ENCODE peak calls at places on chromosomes 2 and 18, in five cellular contexts. One of them, this sample, is unnamed.

GRCh38 chr18:74450626-74451025 is 6.5 kb downstream of the DIPK1C start:
- DNase-seq in GM12892: no peak
- DNase-seq in HCT116: no peak
- DNase-seq in SK-N-MC: no peak
- DNase-seq in GM12878: no peak
- DNase-seq in this sample: no peak

GRCh38 chr2:183134016-183134415 is 9.8 kb downstream of the NUP35 start:
- DNase-seq in GM12892: no peak
- DNase-seq in HCT116: no peak
- DNase-seq in SK-N-MC: no peak
- DNase-seq in GM12878: no peak
- DNase-seq in this sample: no peak

GRCh38 chr2:118291481-118291880 is 203.2 kb downstream of the INSIG2 start:
- DNase-seq in GM12892: no peak
- DNase-seq in HCT116: no peak
- DNase-seq in SK-N-MC: no peak
- DNase-seq in GM12878: no peak
- DNase-seq in this sample: no peak

GRCh38 chr2:105886029-105886454 is 141.3 kb downstream of the NCK2 start:
- DNase-seq in GM12892: no peak
- DNase-seq in HCT116: no peak
- DNase-seq in SK-N-MC: no peak
- DNase-seq in GM12878: no peak
- DNase-seq in this sample: no peak

GRCh38 chr18:58766164-58766563 is 94.9 kb downstream of the MALT1 start:
- DNase-seq in GM12892: no peak
- DNase-seq in HCT116: no peak
- DNase-seq in SK-N-MC: no peak
- DNase-seq in GM12878: no peak
- DNase-seq in this sample: no peak

GRCh38 chr2:21642647-21643046 is 518.9 kb downstream of the TDRD15 start:
- DNase-seq in GM12892: no peak
- DNase-seq in HCT116: no peak
- DNase-seq in SK-N-MC: no peak
- DNase-seq in GM12878: no peak
- DNase-seq in this sample: no peak

GRCh38 chr2:11155326-11156059 is at the start of gene SLC66A3:
- DNase-seq in GM12892: peak
- DNase-seq in HCT116: peak
- DNase-seq in SK-N-MC: no peak
- DNase-seq in GM12878: no peak
- DNase-seq in this sample: peak

GRCh38 chr2:164868563-164869419 is 27.2 kb upstream of the COBLL1 start:
- DNase-seq in GM12892: no peak
- DNase-seq in HCT116: no peak
- DNase-seq in SK-N-MC: no peak
- DNase-seq in GM12878: no peak
- DNase-seq in this sample: no peak

GRCh38 chr2:23569761-23570383 is 184.9 kb downstream of the KLHL29 start:
- DNase-seq in GM12892: no peak
- DNase-seq in HCT116: no peak
- DNase-seq in SK-N-MC: no peak
- DNase-seq in GM12878: no peak
- DNase-seq in this sample: no peak

GRCh38 chr18:69958422-69958821 is 10.7 kb upstream of the CD226 start:
- DNase-seq in GM12892: no peak
- DNase-seq in HCT116: no peak
- DNase-seq in SK-N-MC: no peak
- DNase-seq in GM12878: no peak
- DNase-seq in this sample: no peak

GRCh38 chr2:191230174-191230573 is 15.0 kb upstream of the MYO1B start:
- DNase-seq in GM12892: no peak
- DNase-seq in HCT116: no peak
- DNase-seq in SK-N-MC: no peak
- DNase-seq in GM12878: no peak
- DNase-seq in this sample: no peak

GRCh38 chr18:39667905-39668304 is 2102.3 kb upstream of the CELF4 start:
- DNase-seq in GM12892: no peak
- DNase-seq in HCT116: no peak
- DNase-seq in SK-N-MC: no peak
- DNase-seq in GM12878: no peak
- DNase-seq in this sample: no peak

GRCh38 chr18:74299746-74300145 is 8.0 kb upstream of the CYB5A start:
- DNase-seq in GM12892: no peak
- DNase-seq in HCT116: no peak
- DNase-seq in SK-N-MC: no peak
- DNase-seq in GM12878: no peak
- DNase-seq in this sample: no peak

GRCh38 chr2:203959265-203960034 is 22.9 kb downstream of the ICOS start:
- DNase-seq in GM12892: no peak
- DNase-seq in HCT116: no peak
- DNase-seq in SK-N-MC: no peak
- DNase-seq in GM12878: no peak
- DNase-seq in this sample: no peak
- TF ChIP-seq POLR2AphosphoS5 in GM12892: no peak
- TF ChIP-seq POLR2AphosphoS5 in HCT116: no peak
- TF ChIP-seq POLR2AphosphoS5 in SK-N-MC: no peak
- TF ChIP-seq POLR2AphosphoS5 in GM12878: no peak
- TF ChIP-seq POLR2AphosphoS5 in this sample: no peak

GRCh38 chr18:45166341-45167108 is 448.8 kb upstream of the SLC14A2 start:
- DNase-seq in GM12892: no peak
- DNase-seq in HCT116: no peak
- DNase-seq in SK-N-MC: no peak
- DNase-seq in GM12878: no peak
- DNase-seq in this sample: no peak
- TF ChIP-seq POLR2AphosphoS5 in GM12892: no peak
- TF ChIP-seq POLR2AphosphoS5 in HCT116: no peak
- TF ChIP-seq POLR2AphosphoS5 in SK-N-MC: no peak
- TF ChIP-seq POLR2AphosphoS5 in GM12878: no peak
- TF ChIP-seq POLR2AphosphoS5 in this sample: no peak

DNA sequence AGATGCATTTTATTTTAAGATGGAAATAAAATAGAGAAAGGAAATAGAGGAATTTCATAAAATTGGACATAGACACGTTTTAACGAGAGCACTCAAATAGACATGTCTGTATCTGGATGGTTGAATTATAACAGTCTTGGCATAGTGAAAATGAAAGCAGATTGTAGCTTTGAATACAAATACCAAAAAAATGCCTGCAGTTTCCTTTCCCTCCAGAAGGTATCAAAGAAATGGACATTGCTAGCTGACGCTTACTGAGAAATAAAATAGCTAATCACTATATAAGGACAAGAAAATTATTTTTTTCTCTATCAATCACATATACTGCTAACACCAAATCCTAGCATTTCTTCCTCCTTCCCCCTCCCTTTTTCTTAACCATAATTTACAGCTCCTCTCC is 11.4 kb upstream of the MAPRE2 start:
- DNase-seq in GM12892: no peak
- DNase-seq in HCT116: no peak
- DNase-seq in SK-N-MC: no peak
- DNase-seq in GM12878: no peak
- DNase-seq in this sample: no peak
- TF ChIP-seq POLR2AphosphoS5 in GM12892: no peak
- TF ChIP-seq POLR2AphosphoS5 in HCT116: no peak
- TF ChIP-seq POLR2AphosphoS5 in SK-N-MC: no peak
- TF ChIP-seq POLR2AphosphoS5 in GM12878: no peak
- TF ChIP-seq POLR2AphosphoS5 in this sample: no peak

GRCh38 chr2:37638973-37639372 is 32.5 kb downstream of the CDC42EP3 start:
- DNase-seq in GM12892: no peak
- DNase-seq in HCT116: no peak
- DNase-seq in SK-N-MC: no peak
- DNase-seq in GM12878: no peak
- DNase-seq in this sample: no peak

GRCh38 chr2:37641582-37642111 is 29.8 kb downstream of the CDC42EP3 start:
- DNase-seq in GM12892: no peak
- DNase-seq in HCT116: no peak
- DNase-seq in SK-N-MC: no peak
- DNase-seq in GM12878: no peak
- DNase-seq in this sample: no peak

GRCh38 chr2:37637122-37637875 is 34.1 kb downstream of the CDC42EP3 start:
- DNase-seq in GM12892: no peak
- DNase-seq in HCT116: no peak
- DNase-seq in SK-N-MC: no peak
- DNase-seq in GM12878: no peak
- DNase-seq in this sample: peak

GRCh38 chr2:37637985-37638384 is 33.5 kb downstream of the CDC42EP3 start:
- DNase-seq in GM12892: no peak
- DNase-seq in HCT116: no peak
- DNase-seq in SK-N-MC: no peak
- DNase-seq in GM12878: no peak
- DNase-seq in this sample: no peak

DNA sequence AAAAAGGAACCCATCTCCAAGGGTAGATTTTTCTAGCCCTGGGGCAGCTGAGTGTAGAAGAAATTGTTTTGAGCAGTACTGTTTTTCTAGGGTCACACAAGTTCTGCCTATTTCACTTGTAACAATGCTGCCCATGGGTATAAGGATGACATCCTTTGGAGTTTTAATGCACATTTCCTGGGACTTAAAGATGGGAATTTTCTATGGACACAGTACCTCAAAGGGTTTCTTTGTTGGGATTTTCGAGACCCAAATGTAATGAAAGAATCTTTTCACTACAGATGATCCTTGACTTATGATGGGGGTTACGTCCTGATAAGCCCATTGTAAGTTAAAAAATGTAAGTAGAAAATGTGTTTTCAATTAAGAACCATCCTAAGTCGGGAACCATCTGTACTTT is 31.8 kb downstream of the CDC42EP3 start:
- DNase-seq in GM12892: no peak
- DNase-seq in HCT116: no peak
- DNase-seq in SK-N-MC: no peak
- DNase-seq in GM12878: no peak
- DNase-seq in this sample: no peak
- TF ChIP-seq POLR2AphosphoS5 in GM12892: no peak
- TF ChIP-seq POLR2AphosphoS5 in HCT116: no peak
- TF ChIP-seq POLR2AphosphoS5 in SK-N-MC: no peak
- TF ChIP-seq POLR2AphosphoS5 in GM12878: no peak
- TF ChIP-seq POLR2AphosphoS5 in this sample: no peak

GRCh38 chr2:223083402-223084070 is 31.5 kb downstream of the KCNE4 start:
- DNase-seq in GM12892: no peak
- DNase-seq in HCT116: no peak
- DNase-seq in SK-N-MC: no peak
- DNase-seq in GM12878: no peak
- DNase-seq in this sample: no peak

GRCh38 chr2:223087466-223087865 is 35.5 kb downstream of the KCNE4 start:
- DNase-seq in GM12892: no peak
- DNase-seq in HCT116: no peak
- DNase-seq in SK-N-MC: no peak
- DNase-seq in GM12878: no peak
- DNase-seq in this sample: no peak

GRCh38 chr2:223084873-223085272 is 32.9 kb downstream of the KCNE4 start:
- DNase-seq in GM12892: no peak
- DNase-seq in HCT116: no peak
- DNase-seq in SK-N-MC: no peak
- DNase-seq in GM12878: no peak
- DNase-seq in this sample: no peak

GRCh38 chr2:223088866-223089265 is 36.9 kb downstream of the KCNE4 start:
- DNase-seq in GM12892: no peak
- DNase-seq in HCT116: no peak
- DNase-seq in SK-N-MC: no peak
- DNase-seq in GM12878: no peak
- DNase-seq in this sample: no peak

GRCh38 chr2:223086360-223086981 is 34.5 kb downstream of the KCNE4 start:
- DNase-seq in GM12892: no peak
- DNase-seq in HCT116: no peak
- DNase-seq in SK-N-MC: no peak
- DNase-seq in GM12878: no peak
- DNase-seq in this sample: no peak
- TF ChIP-seq POLR2AphosphoS5 in GM12892: no peak
- TF ChIP-seq POLR2AphosphoS5 in HCT116: no peak
- TF ChIP-seq POLR2AphosphoS5 in SK-N-MC: no peak
- TF ChIP-seq POLR2AphosphoS5 in GM12878: no peak
- TF ChIP-seq POLR2AphosphoS5 in this sample: no peak

GRCh38 chr2:120737802-120738516 is 2.3 kb downstream of the GLI2 start:
- DNase-seq in GM12892: no peak
- DNase-seq in HCT116: no peak
- DNase-seq in SK-N-MC: no peak
- DNase-seq in GM12878: no peak
- DNase-seq in this sample: no peak

GRCh38 chr2:120738786-120739771 is 3.4 kb downstream of the GLI2 start:
- DNase-seq in GM12892: no peak
- DNase-seq in HCT116: no peak
- DNase-seq in SK-N-MC: no peak
- DNase-seq in GM12878: no peak
- DNase-seq in this sample: no peak

GRCh38 chr2:120736202-120736954 is 710 bp downstream of the GLI2 start:
- DNase-seq in GM12892: no peak
- DNase-seq in HCT116: no peak
- DNase-seq in SK-N-MC: no peak
- DNase-seq in GM12878: no peak
- DNase-seq in this sample: no peak

GRCh38 chr2:120735750-120736170 is at the start of gene GLI2:
- DNase-seq in GM12892: no peak
- DNase-seq in HCT116: peak
- DNase-seq in SK-N-MC: no peak
- DNase-seq in GM12878: no peak
- DNase-seq in this sample: peak

GRCh38 chr2:120736955-120737801 is 1.5 kb downstream of the GLI2 start:
- DNase-seq in GM12892: no peak
- DNase-seq in HCT116: no peak
- DNase-seq in SK-N-MC: no peak
- DNase-seq in GM12878: no peak
- DNase-seq in this sample: no peak
- TF ChIP-seq POLR2AphosphoS5 in GM12892: no peak
- TF ChIP-seq POLR2AphosphoS5 in HCT116: no peak
- TF ChIP-seq POLR2AphosphoS5 in SK-N-MC: no peak
- TF ChIP-seq POLR2AphosphoS5 in GM12878: no peak
- TF ChIP-seq POLR2AphosphoS5 in this sample: no peak

GRCh38 chr2:128665113-128665512 is 346.4 kb upstream of the HS6ST1 start:
- DNase-seq in GM12892: no peak
- DNase-seq in HCT116: no peak
- DNase-seq in SK-N-MC: no peak
- DNase-seq in GM12878: no peak
- DNase-seq in this sample: no peak

GRCh38 chr2:128666596-128666995 is 347.9 kb upstream of the HS6ST1 start:
- DNase-seq in GM12892: no peak
- DNase-seq in HCT116: no peak
- DNase-seq in SK-N-MC: no peak
- DNase-seq in GM12878: no peak
- DNase-seq in this sample: no peak

GRCh38 chr2:128667391-128667790 is 348.7 kb upstream of the HS6ST1 start:
- DNase-seq in GM12892: no peak
- DNase-seq in HCT116: no peak
- DNase-seq in SK-N-MC: no peak
- DNase-seq in GM12878: no peak
- DNase-seq in this sample: no peak

GRCh38 chr2:128664499-128664971 is 345.9 kb upstream of the HS6ST1 start:
- DNase-seq in GM12892: no peak
- DNase-seq in HCT116: no peak
- DNase-seq in SK-N-MC: no peak
- DNase-seq in GM12878: no peak
- DNase-seq in this sample: no peak

GRCh38 chr2:128668946-128669345 is 350.3 kb upstream of the HS6ST1 start:
- DNase-seq in GM12892: no peak
- DNase-seq in HCT116: no peak
- DNase-seq in SK-N-MC: no peak
- DNase-seq in GM12878: no peak
- DNase-seq in this sample: no peak
- TF ChIP-seq POLR2AphosphoS5 in GM12892: no peak
- TF ChIP-seq POLR2AphosphoS5 in HCT116: no peak
- TF ChIP-seq POLR2AphosphoS5 in SK-N-MC: no peak
- TF ChIP-seq POLR2AphosphoS5 in GM12878: no peak
- TF ChIP-seq POLR2AphosphoS5 in this sample: no peak

GRCh38 chr18:79644006-79644665 is 35.5 kb upstream of the CTDP1 start:
- DNase-seq in GM12892: peak
- DNase-seq in HCT116: peak
- DNase-seq in SK-N-MC: no peak
- DNase-seq in GM12878: peak
- DNase-seq in this sample: peak
- TF ChIP-seq POLR2AphosphoS5 in GM12892: no peak
- TF ChIP-seq POLR2AphosphoS5 in HCT116: no peak
- TF ChIP-seq POLR2AphosphoS5 in SK-N-MC: no peak
- TF ChIP-seq POLR2AphosphoS5 in GM12878: no peak
- TF ChIP-seq POLR2AphosphoS5 in this sample: no peak

This sample was measured in HL-60.